ENCODE peak calls at places on chromosome 14, in seven cellular contexts. D is esophagus squamous epithelium, G is AG09319, M is BJ, N is WTC11, V is astrocyte of the cerebellum, F is left ventricle myocardium inferior. I is an unnamed sample.
A peak's percentile ranks its signal among the peaks of the same experiment; 100 is the strongest.

GRCh38 chr14:92341791-92342190 is 18.8 kb downstream of the SLC24A4 start:
- DNase-seq in D (no peak), G (no peak), M (no peak), N (no peak), V (no peak), F (no peak), I (no peak)

GRCh38 chr14:100078997-100079561 is 13.9 kb downstream of the EVL start:
- DNase-seq in D (no peak), G (no peak), M (peak; percentile 68), N (peak; percentile 56), V (peak; percentile 87), F (no peak), I (peak; percentile 34)

GRCh38 chr14:85532981-85533820 is 3.3 kb downstream of the FLRT2 start:
- DNase-seq in D (no peak), G (peak; percentile 80), M (no peak), N (peak; percentile 78), V (peak; percentile 57), F (peak; percentile 46), I (no peak)

GRCh38 chr14:50768693-50769092 is 62.3 kb downstream of the NIN start:
- DNase-seq in D (no peak), G (no peak), M (no peak), N (no peak), V (no peak), F (no peak), I (no peak)

GRCh38 chr14:37060496-37061260 is 111.7 kb downstream of the SLC25A21 start:
- DNase-seq in D (no peak), G (no peak), M (no peak), N (peak; percentile 32), V (no peak), F (no peak), I (no peak)

GRCh38 chr14:89445252-89445973 is 28.4 kb upstream of the FOXN3 start:
- DNase-seq in D (no peak), G (no peak), M (no peak), N (no peak), V (no peak), F (no peak), I (no peak)

GRCh38 chr14:83172363-83172762 is 1638.7 kb upstream of the SEL1L start:
- DNase-seq in D (no peak), G (no peak), M (no peak), N (no peak), V (no peak), F (no peak), I (no peak)

GRCh38 chr14:97866664-97867063 is 1069.5 kb downstream of the VRK1 start:
- DNase-seq in D (no peak), G (no peak), M (no peak), N (no peak), V (no peak), F (no peak), I (no peak)

GRCh38 chr14:61077946-61078738 is 97.1 kb downstream of the SLC38A6 start:
- DNase-seq in D (no peak), G (no peak), M (no peak), N (no peak), V (no peak), F (no peak), I (no peak)

GRCh38 chr14:22280497-22281321 is 308.3 kb downstream of the DAD1 start:
- DNase-seq in D (no peak), G (no peak), M (no peak), N (no peak), V (no peak), F (no peak), I (no peak)

GRCh38 chr14:36173161-36173560 is 3.4 kb downstream of the PTCSC3 start:
- DNase-seq in D (no peak), G (no peak), M (no peak), N (no peak), V (no peak), F (no peak), I (no peak)

GRCh38 chr14:94681300-94682060 is 69.3 kb downstream of the SERPINA3 start:
- DNase-seq in D (no peak), G (no peak), M (no peak), N (peak; percentile 44), V (no peak), F (no peak), I (no peak)

GRCh38 chr14:89207925-89208328 is 209.1 kb downstream of the FOXN3 start:
- DNase-seq in D (no peak), G (no peak), M (no peak), N (no peak), V (no peak), F (no peak), I (no peak)

GRCh38 chr14:65025818-65026217 is 39.1 kb downstream of the FNTB start:
- DNase-seq in D (no peak), G (no peak), M (no peak), N (no peak), V (no peak), F (no peak), I (no peak)

GRCh38 chr14:39339003-39339402 is 93.2 kb downstream of the FBXO33 start:
- DNase-seq in D (no peak), G (no peak), M (no peak), N (peak; percentile 56), V (peak; percentile 28), F (no peak), I (peak; percentile 52)

GRCh38 chr14:72736791-72737559 is 156.9 kb downstream of the DPF3 start:
- DNase-seq in D (no peak), G (peak; percentile 11), M (peak; percentile 19), N (no peak), V (peak; percentile 32), F (no peak), I (no peak)

GRCh38 chr14:32611752-32612151 is 282.7 kb downstream of the AKAP6 start:
- DNase-seq in D (no peak), G (no peak), M (peak; percentile 71), N (no peak), V (no peak), F (no peak), I (no peak)

GRCh38 chr14:100610511-100611217 is 23.4 kb upstream of the BEGAIN start:
- DNase-seq in D (no peak), G (no peak), M (no peak), N (no peak), V (no peak), F (no peak), I (no peak)

GRCh38 chr14:50599700-50600444 is 39.9 kb downstream of the ATL1 start:
- DNase-seq in D (no peak), G (no peak), M (no peak), N (no peak), V (peak; percentile 35), F (no peak), I (no peak)

GRCh38 chr14:91573894-91574837 is 64.1 kb upstream of the PPP4R3A start:
- DNase-seq in D (no peak), G (no peak), M (peak; percentile 3), N (peak; percentile 42), V (peak; percentile 13), F (peak; percentile 19), I (peak; percentile 11)

DNA sequence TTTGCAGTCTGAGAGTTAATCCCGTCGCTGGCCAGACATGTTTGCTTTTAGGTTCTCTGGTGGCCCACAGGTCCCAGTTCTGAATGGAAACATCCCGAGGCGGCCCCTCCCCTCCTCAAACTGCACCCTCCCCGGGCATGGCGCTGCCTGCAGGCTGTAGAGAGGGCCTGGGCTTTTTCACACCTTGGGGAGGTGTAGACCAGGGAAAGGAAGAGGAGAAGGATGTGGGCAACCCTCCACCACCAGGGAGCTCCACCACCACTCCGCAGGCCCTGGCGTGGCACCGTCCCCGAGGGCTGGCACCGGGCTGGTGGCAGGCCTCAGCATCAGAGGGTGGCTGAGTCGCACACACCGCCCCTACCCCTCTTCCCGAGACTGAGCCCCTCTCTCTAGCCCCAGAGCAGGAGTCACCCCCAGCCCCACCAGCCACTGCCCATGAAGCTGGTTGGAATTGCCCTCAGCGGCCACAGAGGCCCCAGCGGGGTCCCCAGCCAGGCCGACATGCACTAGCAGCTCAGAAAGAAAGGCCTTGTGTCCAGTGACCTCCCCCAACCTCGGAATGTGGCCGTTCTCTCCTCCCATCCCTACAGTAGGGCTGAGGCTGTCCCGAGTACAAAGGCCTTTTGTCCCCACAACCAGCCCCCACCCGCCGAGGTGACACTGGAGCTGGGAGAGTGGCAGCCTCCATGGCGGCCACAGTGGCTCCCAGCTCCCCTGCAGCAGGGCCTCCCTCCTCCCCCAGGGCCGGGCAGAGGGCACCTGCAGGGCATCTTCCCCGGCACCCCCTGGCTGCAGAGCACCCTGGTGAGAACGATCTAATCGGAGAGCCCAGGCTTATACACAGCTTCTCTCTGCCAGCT is 23.5 kb upstream of the INF2 start:
- DNase-seq in D (no peak), G (no peak), M (no peak), N (no peak), V (no peak), F (peak; percentile 49), I (no peak)
- TF ChIP-seq CTCF in D (peak; percentile 58), G (peak; percentile 4), M (peak; percentile 22), N (no peak), V (peak; percentile 27), F (peak; percentile 57), I (peak; percentile 71)

DNA sequence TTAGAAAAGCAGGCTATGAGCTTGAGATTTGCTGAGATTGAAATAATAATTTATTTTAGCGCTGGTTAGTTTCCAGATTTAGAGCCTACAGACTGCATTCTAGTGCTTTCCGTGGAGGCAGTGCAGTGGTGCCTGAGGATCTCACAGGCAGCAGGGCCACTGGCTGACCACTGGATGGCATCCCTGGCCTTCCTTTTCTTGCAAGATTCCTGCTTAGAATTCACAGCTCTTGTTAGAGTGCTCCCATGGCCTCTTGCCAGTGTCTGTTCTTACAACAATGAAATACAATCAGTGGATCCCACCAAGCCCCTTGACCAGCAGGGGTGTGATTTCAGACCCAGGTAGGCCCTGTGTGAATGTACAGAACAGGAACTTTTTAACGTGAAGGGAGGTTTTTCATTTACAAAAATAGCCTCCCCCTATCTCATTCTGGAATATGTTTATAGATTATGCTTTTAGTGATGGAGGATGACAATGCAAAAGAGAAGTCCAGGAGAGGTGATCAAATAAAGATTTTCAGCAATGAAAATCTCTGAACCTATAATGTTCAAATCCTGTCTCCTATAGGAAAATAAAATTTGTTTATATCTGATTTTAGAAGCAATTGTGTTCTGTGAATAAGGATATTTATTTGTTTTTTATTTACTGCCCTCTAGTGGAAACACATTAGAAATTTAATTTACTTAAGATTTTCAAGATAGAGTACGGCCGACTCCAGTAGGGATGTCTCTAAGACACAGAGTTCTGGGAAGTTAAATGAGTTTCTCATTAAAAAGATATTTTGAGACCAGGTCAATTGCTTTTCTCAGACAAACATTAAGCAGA is 362.2 kb upstream of the STXBP6 start:
- DNase-seq in D (no peak), G (no peak), M (no peak), N (peak; percentile 50), V (no peak), F (no peak), I (no peak)
- TF ChIP-seq CTCF in D (no peak), G (no peak), M (no peak), N (no peak), V (no peak), F (peak; percentile 29), I (no peak)

GRCh38 chr14:63633801-63634200 is 7.9 kb downstream of the WDR89 start:
- DNase-seq in D (no peak), G (no peak), M (no peak), N (no peak), V (no peak), F (no peak), I (no peak)
- TF ChIP-seq CTCF in D (no peak), G (peak; percentile 26), M (no peak), N (no peak), V (no peak), F (no peak), I (peak; percentile 24)

DNA sequence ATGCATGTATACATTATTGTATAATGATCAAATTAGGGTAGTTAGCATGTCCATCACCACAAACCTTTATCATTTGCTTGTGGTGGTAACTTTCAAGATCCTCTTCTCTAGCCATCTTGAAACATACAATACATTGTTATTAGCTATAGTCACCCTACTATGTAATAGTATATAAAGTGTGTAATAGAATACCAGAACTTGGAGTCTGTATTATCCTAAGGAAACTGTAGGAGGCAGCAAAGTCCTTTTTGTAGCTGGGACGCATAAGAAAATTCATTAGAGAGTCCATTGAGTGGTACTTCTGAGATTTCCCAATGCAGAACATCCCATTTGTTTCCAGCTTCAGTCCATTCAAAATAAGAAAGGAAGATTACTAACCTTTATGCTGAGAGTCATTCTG is 325.9 kb upstream of the LRFN5 start:
- DNase-seq in D (no peak), G (no peak), M (no peak), N (no peak), V (no peak), F (no peak), I (no peak)
- TF ChIP-seq CTCF in D (no peak), G (no peak), M (no peak), N (no peak), V (no peak), F (no peak), I (peak; percentile 51)

I was measured in retinal pigment epithelial cell.